ENCODE peak calls at places on chromosome 21, in eight cellular contexts. One of them, this sample, is unnamed.

GRCh38 chr21:42503711-42504110 is 7.7 kb upstream of the RSPH1 start:
- DNase-seq in NCI-H1105 treated with DMSO at 0.1 percent for 48 hours: no peak
- DNase-seq in amniotic epithelial cell: no peak
- DNase-seq in amniotic stem cell: no peak
- DNase-seq in T-helper 1 cell: no peak
- DNase-seq in activated CD4-positive, CD25-positive, alpha-beta regulatory T cell: no peak
- DNase-seq in Daoy: no peak
- DNase-seq in H4: no peak
- DNase-seq in this sample: no peak

GRCh38 chr21:42225571-42226155 is 6.7 kb downstream of the ABCG1 start:
- DNase-seq in H4: no peak
- DNase-seq in amniotic stem cell: no peak
- DNase-seq in T-helper 1 cell: no peak
- DNase-seq in Daoy: no peak
- DNase-seq in activated CD4-positive, CD25-positive, alpha-beta regulatory T cell: no peak
- DNase-seq in NCI-H1105 treated with DMSO at 0.1 percent for 48 hours: no peak
- DNase-seq in amniotic epithelial cell: no peak
- DNase-seq in this sample: no peak

GRCh38 chr21:38702196-38702595 is 103.5 kb upstream of the ETS2 start:
- DNase-seq in T-helper 1 cell: no peak
- DNase-seq in activated CD4-positive, CD25-positive, alpha-beta regulatory T cell: no peak
- DNase-seq in H4: no peak
- DNase-seq in amniotic epithelial cell: no peak
- DNase-seq in Daoy: no peak
- DNase-seq in amniotic stem cell: no peak
- DNase-seq in NCI-H1105 treated with DMSO at 0.1 percent for 48 hours: no peak
- DNase-seq in this sample: no peak

GRCh38 chr21:38777521-38777920 is 28.2 kb upstream of the ETS2 start:
- DNase-seq in Daoy: no peak
- DNase-seq in T-helper 1 cell: no peak
- DNase-seq in amniotic stem cell: no peak
- DNase-seq in H4: no peak
- DNase-seq in activated CD4-positive, CD25-positive, alpha-beta regulatory T cell: no peak
- DNase-seq in NCI-H1105 treated with DMSO at 0.1 percent for 48 hours: no peak
- DNase-seq in amniotic epithelial cell: no peak
- DNase-seq in this sample: no peak

GRCh38 chr21:29626787-29627470 is 312.9 kb downstream of the GRIK1 start:
- DNase-seq in amniotic epithelial cell: no peak
- DNase-seq in amniotic stem cell: no peak
- DNase-seq in NCI-H1105 treated with DMSO at 0.1 percent for 48 hours: no peak
- DNase-seq in H4: no peak
- DNase-seq in Daoy: no peak
- DNase-seq in activated CD4-positive, CD25-positive, alpha-beta regulatory T cell: no peak
- DNase-seq in T-helper 1 cell: no peak
- DNase-seq in this sample: no peak

GRCh38 chr21:34908424-34909055 is 140.6 kb downstream of the RUNX1 start:
- DNase-seq in Daoy: no peak
- DNase-seq in T-helper 1 cell: no peak
- DNase-seq in amniotic stem cell: no peak
- DNase-seq in NCI-H1105 treated with DMSO at 0.1 percent for 48 hours: no peak
- DNase-seq in H4: no peak
- DNase-seq in activated CD4-positive, CD25-positive, alpha-beta regulatory T cell: no peak
- DNase-seq in amniotic epithelial cell: peak
- DNase-seq in this sample: no peak

GRCh38 chr21:37419228-37419906 is 52.8 kb downstream of the DYRK1A start:
- DNase-seq in NCI-H1105 treated with DMSO at 0.1 percent for 48 hours: no peak
- DNase-seq in Daoy: no peak
- DNase-seq in T-helper 1 cell: no peak
- DNase-seq in amniotic epithelial cell: no peak
- DNase-seq in amniotic stem cell: no peak
- DNase-seq in activated CD4-positive, CD25-positive, alpha-beta regulatory T cell: no peak
- DNase-seq in H4: no peak
- DNase-seq in this sample: no peak

GRCh38 chr21:21163904-21164303 is 165.7 kb downstream of the NCAM2 start:
- DNase-seq in H4: peak
- DNase-seq in NCI-H1105 treated with DMSO at 0.1 percent for 48 hours: peak
- DNase-seq in amniotic stem cell: peak
- DNase-seq in activated CD4-positive, CD25-positive, alpha-beta regulatory T cell: no peak
- DNase-seq in amniotic epithelial cell: peak
- DNase-seq in Daoy: peak
- DNase-seq in T-helper 1 cell: peak
- DNase-seq in this sample: peak

GRCh38 chr21:41641821-41642368 is 125.0 kb downstream of the RIPK4 start:
- DNase-seq in Daoy: peak
- DNase-seq in amniotic epithelial cell: peak
- DNase-seq in H4: peak
- DNase-seq in amniotic stem cell: peak
- DNase-seq in T-helper 1 cell: no peak
- DNase-seq in activated CD4-positive, CD25-positive, alpha-beta regulatory T cell: no peak
- DNase-seq in NCI-H1105 treated with DMSO at 0.1 percent for 48 hours: no peak
- DNase-seq in this sample: peak

GRCh38 chr21:40043866-40044265 is 176.6 kb downstream of the PCP4 start:
- DNase-seq in amniotic epithelial cell: no peak
- DNase-seq in T-helper 1 cell: no peak
- DNase-seq in Daoy: no peak
- DNase-seq in activated CD4-positive, CD25-positive, alpha-beta regulatory T cell: no peak
- DNase-seq in amniotic stem cell: no peak
- DNase-seq in H4: no peak
- DNase-seq in NCI-H1105 treated with DMSO at 0.1 percent for 48 hours: no peak
- DNase-seq in this sample: no peak

GRCh38 chr21:43188712-43189151 is 19.9 kb downstream of the CRYAA start:
- DNase-seq in activated CD4-positive, CD25-positive, alpha-beta regulatory T cell: no peak
- DNase-seq in amniotic stem cell: no peak
- DNase-seq in T-helper 1 cell: no peak
- DNase-seq in amniotic epithelial cell: no peak
- DNase-seq in Daoy: no peak
- DNase-seq in NCI-H1105 treated with DMSO at 0.1 percent for 48 hours: peak
- DNase-seq in H4: no peak
- DNase-seq in this sample: no peak

GRCh38 chr21:36699026-36699545 is at the start of gene SIM2:
- DNase-seq in amniotic stem cell: no peak
- DNase-seq in H4: peak
- DNase-seq in NCI-H1105 treated with DMSO at 0.1 percent for 48 hours: peak
- DNase-seq in T-helper 1 cell: no peak
- DNase-seq in activated CD4-positive, CD25-positive, alpha-beta regulatory T cell: no peak
- DNase-seq in Daoy: peak
- DNase-seq in amniotic epithelial cell: no peak
- DNase-seq in this sample: no peak

GRCh38 chr21:39915881-39916280 is 48.6 kb downstream of the PCP4 start:
- DNase-seq in NCI-H1105 treated with DMSO at 0.1 percent for 48 hours: no peak
- DNase-seq in Daoy: no peak
- DNase-seq in activated CD4-positive, CD25-positive, alpha-beta regulatory T cell: no peak
- DNase-seq in T-helper 1 cell: no peak
- DNase-seq in H4: no peak
- DNase-seq in amniotic stem cell: no peak
- DNase-seq in amniotic epithelial cell: no peak
- DNase-seq in this sample: peak

GRCh38 chr21:27026501-27026900 is 59.6 kb upstream of the ADAMTS5 start:
- DNase-seq in T-helper 1 cell: no peak
- DNase-seq in NCI-H1105 treated with DMSO at 0.1 percent for 48 hours: no peak
- DNase-seq in H4: no peak
- DNase-seq in amniotic stem cell: no peak
- DNase-seq in amniotic epithelial cell: no peak
- DNase-seq in activated CD4-positive, CD25-positive, alpha-beta regulatory T cell: no peak
- DNase-seq in Daoy: peak
- DNase-seq in this sample: no peak

GRCh38 chr21:14382486-14382834 is 486 bp downstream of the HSPA13 start:
- DNase-seq in amniotic epithelial cell: no peak
- DNase-seq in NCI-H1105 treated with DMSO at 0.1 percent for 48 hours: peak
- DNase-seq in activated CD4-positive, CD25-positive, alpha-beta regulatory T cell: no peak
- DNase-seq in amniotic stem cell: no peak
- DNase-seq in T-helper 1 cell: no peak
- DNase-seq in H4: no peak
- DNase-seq in Daoy: no peak
- DNase-seq in this sample: no peak

GRCh38 chr21:31656199-31657095 is 3.0 kb upstream of the SOD1 start:
- DNase-seq in T-helper 1 cell: no peak
- DNase-seq in amniotic stem cell: no peak
- DNase-seq in activated CD4-positive, CD25-positive, alpha-beta regulatory T cell: no peak
- DNase-seq in amniotic epithelial cell: no peak
- DNase-seq in NCI-H1105 treated with DMSO at 0.1 percent for 48 hours: no peak
- DNase-seq in H4: peak
- DNase-seq in Daoy: peak
- DNase-seq in this sample: peak

GRCh38 chr21:46181436-46181835 is 2.8 kb downstream of the SPATC1L start:
- DNase-seq in amniotic stem cell: no peak
- DNase-seq in NCI-H1105 treated with DMSO at 0.1 percent for 48 hours: no peak
- DNase-seq in amniotic epithelial cell: no peak
- DNase-seq in H4: no peak
- DNase-seq in activated CD4-positive, CD25-positive, alpha-beta regulatory T cell: no peak
- DNase-seq in T-helper 1 cell: no peak
- DNase-seq in Daoy: no peak
- DNase-seq in this sample: no peak

GRCh38 chr21:32422064-32422463 is 9.6 kb downstream of the EVA1C start:
- DNase-seq in NCI-H1105 treated with DMSO at 0.1 percent for 48 hours: no peak
- DNase-seq in Daoy: no peak
- DNase-seq in amniotic stem cell: no peak
- DNase-seq in amniotic epithelial cell: no peak
- DNase-seq in H4: no peak
- DNase-seq in T-helper 1 cell: no peak
- DNase-seq in activated CD4-positive, CD25-positive, alpha-beta regulatory T cell: no peak
- DNase-seq in this sample: no peak

GRCh38 chr21:36964398-36964797 is 2.1 kb downstream of the HLCS start:
- DNase-seq in activated CD4-positive, CD25-positive, alpha-beta regulatory T cell: no peak
- DNase-seq in Daoy: no peak
- DNase-seq in T-helper 1 cell: no peak
- DNase-seq in amniotic stem cell: no peak
- DNase-seq in amniotic epithelial cell: no peak
- DNase-seq in H4: no peak
- DNase-seq in NCI-H1105 treated with DMSO at 0.1 percent for 48 hours: no peak
- DNase-seq in this sample: no peak

GRCh38 chr21:33021667-33022066 is 4.1 kb upstream of the OLIG2 start:
- DNase-seq in NCI-H1105 treated with DMSO at 0.1 percent for 48 hours: no peak
- DNase-seq in Daoy: no peak
- DNase-seq in H4: no peak
- DNase-seq in amniotic stem cell: no peak
- DNase-seq in amniotic epithelial cell: no peak
- DNase-seq in T-helper 1 cell: no peak
- DNase-seq in activated CD4-positive, CD25-positive, alpha-beta regulatory T cell: no peak
- DNase-seq in this sample: no peak

GRCh38 chr21:37117204-37117603 is 44.1 kb downstream of the TTC3 start:
- DNase-seq in T-helper 1 cell: no peak
- DNase-seq in Daoy: no peak
- DNase-seq in NCI-H1105 treated with DMSO at 0.1 percent for 48 hours: no peak
- DNase-seq in activated CD4-positive, CD25-positive, alpha-beta regulatory T cell: no peak
- DNase-seq in amniotic epithelial cell: no peak
- DNase-seq in amniotic stem cell: no peak
- DNase-seq in H4: no peak
- DNase-seq in this sample: no peak

GRCh38 chr21:45985471-45986315 is 4.1 kb downstream of the COL6A1 start:
- DNase-seq in NCI-H1105 treated with DMSO at 0.1 percent for 48 hours: no peak
- DNase-seq in activated CD4-positive, CD25-positive, alpha-beta regulatory T cell: no peak
- DNase-seq in amniotic stem cell: no peak
- DNase-seq in H4: no peak
- DNase-seq in T-helper 1 cell: no peak
- DNase-seq in amniotic epithelial cell: no peak
- DNase-seq in Daoy: no peak
- DNase-seq in this sample: no peak

GRCh38 chr21:30194701-30195299 is 21.1 kb downstream of the CLDN8 start:
- DNase-seq in amniotic epithelial cell: no peak
- DNase-seq in amniotic stem cell: no peak
- DNase-seq in T-helper 1 cell: no peak
- DNase-seq in activated CD4-positive, CD25-positive, alpha-beta regulatory T cell: no peak
- DNase-seq in Daoy: peak
- DNase-seq in H4: peak
- DNase-seq in NCI-H1105 treated with DMSO at 0.1 percent for 48 hours: peak
- DNase-seq in this sample: no peak

GRCh38 chr21:44548381-44548780 is 2.9 kb downstream of the KRTAP10-2 start:
- DNase-seq in activated CD4-positive, CD25-positive, alpha-beta regulatory T cell: no peak
- DNase-seq in amniotic stem cell: no peak
- DNase-seq in NCI-H1105 treated with DMSO at 0.1 percent for 48 hours: no peak
- DNase-seq in T-helper 1 cell: no peak
- DNase-seq in amniotic epithelial cell: no peak
- DNase-seq in Daoy: no peak
- DNase-seq in H4: no peak
- DNase-seq in this sample: no peak

GRCh38 chr21:35043549-35043948 is 5.6 kb downstream of the RUNX1 start:
- DNase-seq in activated CD4-positive, CD25-positive, alpha-beta regulatory T cell: no peak
- DNase-seq in Daoy: no peak
- DNase-seq in T-helper 1 cell: no peak
- DNase-seq in amniotic stem cell: no peak
- DNase-seq in NCI-H1105 treated with DMSO at 0.1 percent for 48 hours: no peak
- DNase-seq in amniotic epithelial cell: no peak
- DNase-seq in H4: no peak
- DNase-seq in this sample: no peak

This sample was measured in AG09309.